ENCODE peak calls at places on chromosomes 12 and 14, in seven cellular contexts. O is CD4-positive, alpha-beta T cell; F is GM23248; X is H1; Z is H9; H is gastrocnemius medialis; D is left lung. Q is an unnamed sample.

GRCh38 chr14:101947577-101947903 is 16.8 kb upstream of the DYNC1H1 start:
- DNase-seq in O (peak), F (no peak), X (no peak), Z (no peak), H (peak), D (no peak), Q (peak)

GRCh38 chr12:33012226-33012625 is 115.6 kb upstream of the PKP2 start:
- DNase-seq in O (no peak), F (no peak), X (no peak), Z (no peak), H (no peak), D (no peak), Q (no peak)

GRCh38 chr12:56565510-56566101 is 44.0 kb downstream of the RBMS2 start:
- DNase-seq in O (no peak), F (peak), X (peak), Z (peak), H (peak), D (peak), Q (peak)

GRCh38 chr14:83826838-83827237 is 1703.1 kb upstream of the FLRT2 start:
- DNase-seq in O (no peak), F (peak), X (no peak), Z (no peak), H (no peak), D (no peak), Q (peak)

GRCh38 chr14:73234029-73234428 is 3.3 kb upstream of the PAPLN start:
- DNase-seq in O (no peak), F (no peak), X (no peak), Z (no peak), H (no peak), D (no peak), Q (no peak)

GRCh38 chr12:49489720-49490119 is 49.1 kb upstream of the KCNH3 start:
- DNase-seq in O (no peak), F (peak), X (no peak), Z (no peak), H (no peak), D (no peak), Q (peak)

GRCh38 chr14:64682173-64682710 is 22.0 kb upstream of the PLEKHG3 start:
- DNase-seq in O (no peak), F (peak), X (peak), Z (peak), H (peak), D (peak), Q (no peak)

GRCh38 chr12:88520436-88520820 is 59.8 kb downstream of the KITLG start:
- DNase-seq in O (no peak), F (no peak), X (no peak), Z (no peak), H (no peak), D (no peak), Q (no peak)

GRCh38 chr12:121807656-121808347 is 4.0 kb downstream of the SETD1B start:
- DNase-seq in O (no peak), F (no peak), X (no peak), Z (no peak), H (peak), D (no peak), Q (no peak)

GRCh38 chr14:60722836-60723217 is 1.3 kb downstream of the SIX4 start:
- DNase-seq in O (no peak), F (peak), X (no peak), Z (peak), H (peak), D (peak), Q (no peak)

GRCh38 chr12:22377731-22378496 is 43.4 kb upstream of the ST8SIA1 start:
- DNase-seq in O (no peak), F (no peak), X (no peak), Z (no peak), H (no peak), D (no peak), Q (no peak)

GRCh38 chr12:92396647-92397258 is 251.1 kb upstream of the BTG1 start:
- DNase-seq in O (no peak), F (peak), X (no peak), Z (no peak), H (no peak), D (no peak), Q (no peak)

GRCh38 chr12:118371354-118372282 is 1.1 kb downstream of the TAOK3 start:
- DNase-seq in O (no peak), F (peak), X (peak), Z (peak), H (no peak), D (peak), Q (no peak)

GRCh38 chr12:68080577-68080976 is 79.0 kb downstream of the IFNG start:
- DNase-seq in O (no peak), F (no peak), X (no peak), Z (peak), H (no peak), D (no peak), Q (no peak)

DNA sequence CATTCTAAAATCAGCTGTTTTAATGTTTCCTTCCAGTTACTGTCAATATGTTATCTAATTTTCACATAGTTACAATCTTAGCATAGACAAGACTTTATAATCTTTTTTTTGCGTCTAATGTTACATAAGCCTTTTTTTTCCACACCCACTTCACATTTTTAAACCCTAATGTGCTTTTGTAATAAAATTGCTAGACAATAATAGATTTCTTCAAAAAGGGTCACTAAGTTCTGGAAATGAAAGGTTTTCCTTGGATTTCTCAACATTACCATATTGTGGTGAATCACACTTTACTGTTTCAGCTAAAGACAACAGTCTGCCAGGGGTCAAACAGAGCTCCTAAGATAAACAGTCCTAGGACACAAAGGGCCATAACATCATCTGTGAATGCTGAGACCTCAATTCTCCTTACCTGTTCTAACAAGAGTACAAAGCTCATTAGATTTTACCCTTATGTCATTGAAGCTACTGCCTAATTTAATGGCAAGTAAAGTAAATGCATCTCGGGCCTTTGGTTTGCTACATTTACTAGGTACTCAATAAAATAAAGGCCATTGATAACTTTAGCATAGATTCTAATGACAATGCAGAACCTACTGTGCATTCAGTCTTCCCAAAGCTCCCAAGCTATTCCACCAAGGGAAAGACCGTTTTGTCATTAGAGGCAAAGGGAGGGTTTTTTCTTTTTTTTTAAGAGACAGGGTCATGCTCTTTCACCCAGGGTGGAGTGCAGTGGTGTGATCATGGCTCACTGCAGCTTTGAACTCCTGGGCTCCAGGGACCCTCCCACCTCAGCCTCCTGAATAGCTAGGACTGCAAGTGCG is 111.2 kb upstream of the SLC38A2 start:
- DNase-seq in O (no peak), F (peak), X (no peak), Z (no peak), H (no peak), D (no peak), Q (no peak)
- H3K27ac ChIP-seq in O (no peak), F (peak), X (no peak), Z (peak), H (no peak), D (no peak), Q (no peak)

GRCh38 chr12:109723311-109723791 is 9.7 kb downstream of the FAM222A start:
- DNase-seq in O (no peak), F (no peak), X (no peak), Z (no peak), H (peak), D (no peak), Q (no peak)
- H3K27ac ChIP-seq in O (no peak), F (no peak), X (no peak), Z (no peak), H (no peak), D (no peak), Q (no peak)

DNA sequence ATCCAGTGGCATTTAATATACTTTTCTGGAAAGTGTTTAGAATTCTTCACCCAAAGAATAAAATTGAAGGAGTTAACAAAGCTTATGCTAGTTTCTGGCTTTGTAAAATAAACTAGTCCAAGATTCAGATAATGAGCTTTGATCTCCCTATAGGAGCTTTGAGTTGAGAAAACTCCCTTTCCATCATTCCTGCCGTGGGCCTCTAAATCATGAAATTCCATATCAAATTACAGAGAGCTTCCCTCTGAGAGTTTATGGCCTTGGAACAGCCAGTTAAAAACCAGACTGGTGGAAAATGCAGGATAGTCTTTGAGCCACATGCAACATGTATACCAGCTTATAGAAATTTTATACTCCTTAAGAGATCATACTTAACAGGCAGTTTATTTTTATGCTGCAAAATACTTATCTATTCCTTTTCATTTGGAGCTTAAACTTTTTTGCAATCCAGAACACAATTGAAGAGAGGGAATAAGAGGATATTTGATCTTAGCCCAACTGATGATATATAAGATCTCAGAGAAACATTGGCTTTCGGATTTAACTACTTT is 175.8 kb upstream of the ATP2B1 start:
- DNase-seq in O (no peak), F (no peak), X (no peak), Z (no peak), H (no peak), D (no peak), Q (peak)
- H3K27ac ChIP-seq in O (no peak), F (no peak), X (no peak), Z (no peak), H (no peak), D (no peak), Q (no peak)

GRCh38 chr14:32202941-32203882 is at the start of gene RNU6-8:
- DNase-seq in O (peak), F (peak), X (peak), Z (peak), H (peak), D (peak), Q (peak)

GRCh38 chr14:32201816-32202467 is at the start of gene RNU6-7:
- DNase-seq in O (no peak), F (peak), X (peak), Z (peak), H (peak), D (no peak), Q (peak)

GRCh38 chr14:32202468-32202865 is 602 bp downstream of the RNU6-8 start:
- DNase-seq in O (no peak), F (no peak), X (no peak), Z (no peak), H (no peak), D (no peak), Q (peak)

GRCh38 chr14:32201196-32201815 is 539 bp upstream of the RNU6-7 start:
- DNase-seq in O (peak), F (peak), X (peak), Z (peak), H (peak), D (peak), Q (peak)

GRCh38 chr14:32200368-32201195 is 1.3 kb upstream of the RNU6-7 start:
- DNase-seq in O (no peak), F (no peak), X (no peak), Z (no peak), H (no peak), D (no peak), Q (no peak)
- H3K27ac ChIP-seq in O (peak), F (no peak), X (no peak), Z (no peak), H (peak), D (no peak), Q (no peak)

DNA sequence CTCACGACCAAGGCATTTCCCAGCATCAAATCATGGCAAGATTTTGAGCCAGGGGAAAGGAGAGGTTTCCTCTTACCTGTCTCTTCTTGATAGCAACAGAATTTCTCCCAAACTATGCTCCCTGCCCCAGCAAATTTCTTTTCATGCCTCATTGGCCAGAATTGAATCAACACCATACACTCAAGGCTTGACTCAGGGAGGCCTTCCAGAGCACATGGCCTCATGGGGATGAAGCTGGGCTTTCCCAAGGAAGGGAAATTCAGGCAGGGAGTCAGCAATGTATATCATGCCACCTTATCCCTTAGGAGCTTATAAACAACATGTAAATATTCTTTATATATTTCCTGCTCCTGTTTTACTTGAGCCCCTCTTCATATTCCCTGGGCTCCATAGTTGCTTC is 62.1 kb downstream of the ARF6 start:
- DNase-seq in O (no peak), F (peak), X (no peak), Z (no peak), H (no peak), D (no peak), Q (no peak)
- H3K27ac ChIP-seq in O (no peak), F (peak), X (no peak), Z (no peak), H (peak), D (no peak), Q (no peak)

DNA sequence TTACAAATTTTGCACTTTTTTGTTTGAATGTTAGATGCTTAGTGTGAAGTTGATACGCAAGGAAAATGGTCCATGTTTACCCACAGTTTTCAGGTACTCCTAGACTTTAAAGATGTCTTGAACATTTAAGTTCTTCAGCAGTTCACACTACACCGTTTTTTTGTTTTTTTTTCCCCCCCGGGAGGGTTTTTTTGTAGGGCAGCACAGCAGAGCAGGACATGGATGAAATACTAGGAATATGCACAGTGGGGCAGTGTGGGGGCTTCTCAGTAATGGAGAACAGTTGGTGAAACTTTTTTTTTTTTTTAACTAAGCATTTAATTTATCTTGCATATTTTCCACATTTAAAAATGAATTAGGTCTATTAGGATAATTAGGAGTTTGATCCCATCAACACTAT is 4.9 kb downstream of the RAN start:
- DNase-seq in O (no peak), F (no peak), X (no peak), Z (no peak), H (no peak), D (no peak), Q (no peak)
- H3K27ac ChIP-seq in O (no peak), F (no peak), X (no peak), Z (no peak), H (no peak), D (no peak), Q (no peak)

GRCh38 chr12:28161697-28162096 is 28.6 kb upstream of the CCDC91 start:
- DNase-seq in O (no peak), F (no peak), X (no peak), Z (no peak), H (no peak), D (no peak), Q (no peak)
- H3K27ac ChIP-seq in O (no peak), F (no peak), X (no peak), Z (no peak), H (no peak), D (no peak), Q (no peak)

GRCh38 chr12:120079352-120080042 is 37.1 kb downstream of the RAB35 start:
- DNase-seq in O (no peak), F (peak), X (no peak), Z (no peak), H (no peak), D (no peak), Q (no peak)
- H3K27ac ChIP-seq in O (peak), F (no peak), X (no peak), Z (no peak), H (no peak), D (no peak), Q (no peak)

DNA sequence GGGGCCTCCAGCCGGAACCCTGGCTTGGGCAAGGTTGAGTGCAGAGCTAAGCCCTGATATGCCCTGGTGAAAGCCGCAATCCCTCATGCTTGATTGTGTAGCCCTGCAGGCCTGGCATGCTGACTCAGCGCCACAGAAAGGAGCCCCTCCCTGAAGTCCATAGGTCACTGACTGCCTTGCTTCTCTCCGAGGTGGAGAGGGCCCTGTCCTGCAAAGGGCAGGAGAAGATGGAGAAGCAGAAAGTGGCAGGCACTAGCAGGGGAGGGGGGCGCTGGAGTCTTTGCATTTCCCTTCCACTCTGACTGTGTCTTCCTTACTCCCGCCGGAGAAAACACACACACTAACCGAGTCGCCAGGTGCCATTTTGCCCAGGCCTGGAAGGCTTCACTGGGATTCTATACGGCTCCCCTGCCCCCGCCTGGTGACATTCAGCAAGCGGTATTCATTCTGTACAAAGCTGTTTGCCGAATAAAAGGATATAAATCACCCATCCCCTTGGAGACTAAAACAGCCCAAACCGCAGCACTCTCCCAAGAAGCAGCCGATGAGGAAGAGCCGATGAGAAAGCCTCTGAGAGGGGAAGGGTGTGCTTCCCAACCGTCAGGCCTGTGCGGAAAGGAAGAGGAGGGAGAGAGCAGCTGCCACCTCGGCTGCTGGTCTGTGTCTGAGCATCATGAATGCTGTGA is 69.8 kb downstream of the SLC6A12 start:
- DNase-seq in O (no peak), F (peak), X (no peak), Z (no peak), H (no peak), D (no peak), Q (no peak)
- H3K27ac ChIP-seq in O (no peak), F (no peak), X (no peak), Z (no peak), H (no peak), D (no peak), Q (no peak)

Q was measured in A673.